ENCODE peak calls at places on chromosomes 1 and 21, in seven cellular contexts. G is occipital lobe, D is germinal center, E is mammary epithelial cell, R is KBM-7, S is spleen, J is A172. B is an unnamed sample.

GRCh38 chr1:116716391-116716790 is 37.8 kb upstream of the CD2 start:
- DNase-seq in J (no peak), G (no peak), S (no peak), R (no peak), D (no peak), E (no peak), B (no peak)

GRCh38 chr1:39230261-39231190 is 26.0 kb downstream of the MACF1 start:
- DNase-seq in G (no peak), R (peak), D (peak), E (no peak), S (peak), J (no peak), B (no peak)

GRCh38 chr1:242745079-242745478 is 220.6 kb upstream of the PLD5 start:
- DNase-seq in S (no peak), E (no peak), D (no peak), G (no peak), R (no peak), J (no peak), B (no peak)

GRCh38 chr1:182299728-182300581 is 91.6 kb downstream of the GLUL start:
- DNase-seq in J (no peak), G (peak), S (peak), R (peak), E (peak), D (no peak), B (no peak)

GRCh38 chr1:157090196-157090647 is 9.4 kb downstream of the ETV3L start:
- DNase-seq in S (peak), G (peak), R (peak), J (peak), E (peak), D (peak), B (peak)

GRCh38 chr1:189851806-189852367 is 625.8 kb downstream of the BRINP3 start:
- DNase-seq in G (no peak), E (peak), J (no peak), R (peak), D (no peak), S (no peak), B (no peak)

GRCh38 chr1:152348447-152348846 is 11.4 kb downstream of the FLG2 start:
- DNase-seq in R (no peak), E (no peak), S (no peak), D (no peak), J (peak), G (no peak), B (peak)

GRCh38 chr1:110495926-110496600 is 22.9 kb downstream of the KCNA10 start:
- DNase-seq in G (peak), J (peak), R (peak), E (peak), D (peak), S (peak), B (peak)

GRCh38 chr1:19643113-19643512 is 998 bp upstream of the NBL1 start:
- DNase-seq in R (no peak), G (no peak), S (no peak), E (peak), J (peak), D (no peak), B (no peak)

GRCh38 chr1:66336641-66336991 is 197.3 kb upstream of the SGIP1 start:
- DNase-seq in D (no peak), E (no peak), S (no peak), J (no peak), R (no peak), G (no peak), B (no peak)

GRCh38 chr21:35525443-35525842 is 476.3 kb upstream of the RUNX1 start:
- DNase-seq in S (no peak), G (no peak), D (no peak), J (peak), E (peak), R (peak), B (no peak)

GRCh38 chr1:2255420-2256369 is 27.6 kb downstream of the SKI start:
- DNase-seq in S (no peak), E (peak), J (peak), G (no peak), R (peak), D (no peak), B (peak)

GRCh38 chr1:230575886-230576477 is 66.3 kb upstream of the COG2 start:
- DNase-seq in S (no peak), D (no peak), E (no peak), J (no peak), G (no peak), R (no peak), B (no peak)

B was measured in Karpas-422.